ENCODE peak calls at places on chromosomes 16 and 17, in seven cellular contexts. One of them, this sample, is unnamed. For H3K4me1, the result is how much of the 10 kb centered on the place peaks cover.

GRCh38 chr16:30406911-30407793 is at the start of gene ZNF771:
- DNase-seq in stomach: peak
- DNase-seq in PC-9: peak
- DNase-seq in esophagus squamous epithelium: peak
- DNase-seq in DND-41: peak
- DNase-seq in body of pancreas: peak
- DNase-seq in lower lobe of right lung: peak
- DNase-seq in this sample: peak

GRCh38 chr16:84443166-84443802 is 61.2 kb downstream of the MEAK7 start:
- DNase-seq in body of pancreas: no peak
- DNase-seq in DND-41: no peak
- DNase-seq in lower lobe of right lung: peak
- DNase-seq in stomach: no peak
- DNase-seq in esophagus squamous epithelium: no peak
- DNase-seq in PC-9: no peak
- DNase-seq in this sample: no peak

GRCh38 chr16:55142405-55142804 is 181.6 kb upstream of the IRX6 start:
- DNase-seq in esophagus squamous epithelium: no peak
- DNase-seq in body of pancreas: no peak
- DNase-seq in PC-9: no peak
- DNase-seq in stomach: no peak
- DNase-seq in lower lobe of right lung: no peak
- DNase-seq in DND-41: no peak
- DNase-seq in this sample: no peak

GRCh38 chr17:72090108-72090507 is 30.7 kb upstream of the SOX9 start:
- DNase-seq in esophagus squamous epithelium: no peak
- DNase-seq in PC-9: no peak
- DNase-seq in DND-41: no peak
- DNase-seq in body of pancreas: no peak
- DNase-seq in stomach: no peak
- DNase-seq in lower lobe of right lung: no peak
- DNase-seq in this sample: no peak

GRCh38 chr17:37538991-37539659 is 49.4 kb downstream of the DUSP14 start:
- DNase-seq in lower lobe of right lung: no peak
- DNase-seq in body of pancreas: no peak
- DNase-seq in stomach: no peak
- DNase-seq in esophagus squamous epithelium: no peak
- DNase-seq in DND-41: no peak
- DNase-seq in PC-9: no peak
- DNase-seq in this sample: no peak

GRCh38 chr17:71109697-71110096 is 940.4 kb downstream of the KCNJ2 start:
- DNase-seq in body of pancreas: no peak
- DNase-seq in esophagus squamous epithelium: no peak
- DNase-seq in stomach: no peak
- DNase-seq in DND-41: no peak
- DNase-seq in lower lobe of right lung: no peak
- DNase-seq in PC-9: no peak
- DNase-seq in this sample: no peak

GRCh38 chr17:74234482-74234881 is 21.1 kb downstream of the TTYH2 start:
- DNase-seq in PC-9: no peak
- DNase-seq in body of pancreas: no peak
- DNase-seq in DND-41: no peak
- DNase-seq in lower lobe of right lung: no peak
- DNase-seq in esophagus squamous epithelium: no peak
- DNase-seq in stomach: no peak
- DNase-seq in this sample: no peak

GRCh38 chr16:65621640-65622039 is 499.8 kb upstream of the CDH11 start:
- DNase-seq in lower lobe of right lung: no peak
- DNase-seq in DND-41: no peak
- DNase-seq in esophagus squamous epithelium: no peak
- DNase-seq in PC-9: no peak
- DNase-seq in body of pancreas: no peak
- DNase-seq in stomach: no peak
- DNase-seq in this sample: no peak

GRCh38 chr17:48478224-48479013 is 48.4 kb upstream of the SKAP1 start:
- DNase-seq in PC-9: no peak
- DNase-seq in stomach: no peak
- DNase-seq in body of pancreas: no peak
- DNase-seq in lower lobe of right lung: no peak
- DNase-seq in DND-41: no peak
- DNase-seq in esophagus squamous epithelium: no peak
- DNase-seq in this sample: no peak

GRCh38 chr17:33338242-33338641 is 45.1 kb upstream of the ASIC2 start:
- DNase-seq in DND-41: no peak
- DNase-seq in stomach: no peak
- DNase-seq in lower lobe of right lung: no peak
- DNase-seq in body of pancreas: no peak
- DNase-seq in PC-9: no peak
- DNase-seq in esophagus squamous epithelium: no peak
- DNase-seq in this sample: no peak

GRCh38 chr17:36773039-36773438 is 164.2 kb upstream of the LHX1 start:
- DNase-seq in lower lobe of right lung: no peak
- DNase-seq in esophagus squamous epithelium: no peak
- DNase-seq in PC-9: no peak
- DNase-seq in body of pancreas: no peak
- DNase-seq in DND-41: no peak
- DNase-seq in stomach: no peak
- DNase-seq in this sample: no peak

GRCh38 chr17:40646791-40647548 is 648 bp downstream of the SMARCE1 start:
- DNase-seq in DND-41: peak
- DNase-seq in stomach: no peak
- DNase-seq in lower lobe of right lung: no peak
- DNase-seq in body of pancreas: peak
- DNase-seq in esophagus squamous epithelium: no peak
- DNase-seq in PC-9: no peak
- DNase-seq in this sample: no peak

GRCh38 chr16:89216315-89217137 is 977 bp upstream of the ZNF778 start:
- DNase-seq in DND-41: peak
- DNase-seq in lower lobe of right lung: peak
- DNase-seq in PC-9: peak
- DNase-seq in esophagus squamous epithelium: no peak
- DNase-seq in body of pancreas: peak
- DNase-seq in stomach: peak
- DNase-seq in this sample: peak

GRCh38 chr16:30997887-30998711 is 12.3 kb downstream of the STX1B start:
- DNase-seq in PC-9: peak
- DNase-seq in DND-41: no peak
- DNase-seq in body of pancreas: no peak
- DNase-seq in lower lobe of right lung: no peak
- DNase-seq in esophagus squamous epithelium: no peak
- DNase-seq in stomach: no peak
- DNase-seq in this sample: no peak

GRCh38 chr16:64870859-64871258 is 251.0 kb downstream of the CDH11 start:
- DNase-seq in lower lobe of right lung: no peak
- DNase-seq in body of pancreas: no peak
- DNase-seq in esophagus squamous epithelium: no peak
- DNase-seq in PC-9: no peak
- DNase-seq in DND-41: no peak
- DNase-seq in stomach: no peak
- DNase-seq in this sample: no peak

GRCh38 chr17:72388765-72389473 is 268.1 kb downstream of the SOX9 start:
- DNase-seq in DND-41: no peak
- DNase-seq in esophagus squamous epithelium: no peak
- DNase-seq in PC-9: peak
- DNase-seq in lower lobe of right lung: no peak
- DNase-seq in body of pancreas: no peak
- DNase-seq in stomach: no peak
- DNase-seq in this sample: no peak

GRCh38 chr16:5668553-5668952 is 571.0 kb upstream of the EEF2KMT start:
- DNase-seq in DND-41: no peak
- DNase-seq in lower lobe of right lung: no peak
- DNase-seq in esophagus squamous epithelium: no peak
- DNase-seq in stomach: no peak
- DNase-seq in PC-9: no peak
- DNase-seq in body of pancreas: no peak
- DNase-seq in this sample: no peak

GRCh38 chr17:80938556-80938955 is 53.1 kb upstream of the CHMP6 start:
- DNase-seq in body of pancreas: no peak
- DNase-seq in esophagus squamous epithelium: no peak
- DNase-seq in stomach: no peak
- DNase-seq in lower lobe of right lung: no peak
- DNase-seq in PC-9: no peak
- DNase-seq in DND-41: peak
- DNase-seq in this sample: peak
- H3K4me3 ChIP-seq in body of pancreas: no peak
- H3K4me3 ChIP-seq in esophagus squamous epithelium: no peak
- H3K4me3 ChIP-seq in stomach: no peak
- H3K4me3 ChIP-seq in lower lobe of right lung: no peak
- H3K4me3 ChIP-seq in PC-9: no peak
- H3K4me3 ChIP-seq in DND-41: no peak
- H3K4me3 ChIP-seq in this sample: no peak

GRCh38 chr17:78174332-78174869 is 6.0 kb downstream of the SYNGR2 start:
- DNase-seq in body of pancreas: peak
- DNase-seq in esophagus squamous epithelium: no peak
- DNase-seq in stomach: peak
- DNase-seq in PC-9: peak
- DNase-seq in lower lobe of right lung: peak
- DNase-seq in DND-41: no peak
- DNase-seq in this sample: peak

GRCh38 chr17:78172284-78173024 is 4.1 kb downstream of the SYNGR2 start:
- DNase-seq in stomach: peak
- DNase-seq in esophagus squamous epithelium: no peak
- DNase-seq in lower lobe of right lung: peak
- DNase-seq in PC-9: peak
- DNase-seq in DND-41: peak
- DNase-seq in body of pancreas: no peak
- DNase-seq in this sample: peak

GRCh38 chr17:78173025-78173715 is 4.8 kb downstream of the SYNGR2 start:
- DNase-seq in DND-41: no peak
- DNase-seq in lower lobe of right lung: peak
- DNase-seq in body of pancreas: no peak
- DNase-seq in stomach: no peak
- DNase-seq in esophagus squamous epithelium: no peak
- DNase-seq in PC-9: no peak
- DNase-seq in this sample: no peak

GRCh38 chr17:78168906-78169793 is 769 bp downstream of the SYNGR2 start:
- DNase-seq in esophagus squamous epithelium: no peak
- DNase-seq in DND-41: peak
- DNase-seq in stomach: peak
- DNase-seq in body of pancreas: peak
- DNase-seq in PC-9: peak
- DNase-seq in lower lobe of right lung: peak
- DNase-seq in this sample: peak

DNA sequence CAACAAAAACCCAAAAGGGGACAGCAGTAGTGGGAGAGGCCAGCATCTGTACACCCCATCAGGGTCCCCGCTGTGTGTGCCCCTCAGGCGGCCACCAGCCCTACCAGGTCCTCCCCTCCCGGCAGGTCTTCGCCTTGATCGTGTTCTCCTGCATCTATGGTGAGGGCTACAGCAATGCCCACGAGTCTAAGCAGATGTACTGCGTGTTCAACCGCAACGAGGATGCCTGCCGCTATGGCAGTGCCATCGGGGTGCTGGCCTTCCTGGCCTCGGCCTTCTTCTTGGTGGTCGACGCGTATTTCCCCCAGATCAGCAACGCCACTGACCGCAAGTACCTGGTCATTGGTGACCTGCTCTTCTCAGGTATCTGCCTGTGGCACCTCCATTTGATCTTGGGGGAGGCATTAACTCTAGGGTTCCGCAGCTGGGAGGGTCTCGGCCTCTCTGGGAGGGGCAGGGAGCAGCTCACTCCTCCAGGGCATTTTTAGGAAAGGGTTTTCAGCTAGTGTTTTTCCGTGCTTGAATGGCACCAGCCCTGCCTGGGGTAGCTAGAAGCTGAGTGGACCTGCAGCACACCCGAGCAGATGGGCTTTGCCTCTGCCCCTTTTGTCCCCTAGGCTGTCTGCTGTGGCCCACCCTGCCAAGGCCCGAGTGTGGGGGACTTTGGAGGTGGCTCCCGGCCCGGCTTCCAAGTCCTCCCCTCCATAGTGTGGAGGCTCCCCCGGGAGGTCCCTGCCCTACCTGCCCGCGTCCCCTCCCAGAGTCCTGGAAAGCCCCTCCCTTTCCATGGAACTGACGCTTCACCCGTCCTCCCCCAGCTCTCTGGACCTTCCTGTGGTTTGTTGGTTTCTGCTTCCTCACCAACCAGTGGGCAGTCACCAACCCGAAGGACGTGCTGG is 2.6 kb downstream of the SYNGR2 start:
- DNase-seq in esophagus squamous epithelium: no peak
- DNase-seq in DND-41: no peak
- DNase-seq in lower lobe of right lung: no peak
- DNase-seq in body of pancreas: no peak
- DNase-seq in PC-9: no peak
- DNase-seq in stomach: no peak
- DNase-seq in this sample: no peak
- H3K4me1 ChIP-seq in esophagus squamous epithelium: half or more
- H3K4me1 ChIP-seq in DND-41: under half
- H3K4me1 ChIP-seq in lower lobe of right lung: half or more
- H3K4me1 ChIP-seq in body of pancreas: half or more
- H3K4me1 ChIP-seq in PC-9: under half
- H3K4me1 ChIP-seq in stomach: half or more
- H3K4me1 ChIP-seq in this sample: under half

GRCh38 chr17:57357392-57357784 is 101.1 kb downstream of the MSI2 start:
- DNase-seq in stomach: peak
- DNase-seq in PC-9: no peak
- DNase-seq in body of pancreas: peak
- DNase-seq in lower lobe of right lung: peak
- DNase-seq in DND-41: peak
- DNase-seq in esophagus squamous epithelium: no peak
- DNase-seq in this sample: peak
- H3K27ac ChIP-seq in stomach: peak
- H3K27ac ChIP-seq in PC-9: peak
- H3K27ac ChIP-seq in body of pancreas: peak
- H3K27ac ChIP-seq in lower lobe of right lung: peak
- H3K27ac ChIP-seq in DND-41: peak
- H3K27ac ChIP-seq in esophagus squamous epithelium: peak
- H3K27ac ChIP-seq in this sample: no peak

DNA sequence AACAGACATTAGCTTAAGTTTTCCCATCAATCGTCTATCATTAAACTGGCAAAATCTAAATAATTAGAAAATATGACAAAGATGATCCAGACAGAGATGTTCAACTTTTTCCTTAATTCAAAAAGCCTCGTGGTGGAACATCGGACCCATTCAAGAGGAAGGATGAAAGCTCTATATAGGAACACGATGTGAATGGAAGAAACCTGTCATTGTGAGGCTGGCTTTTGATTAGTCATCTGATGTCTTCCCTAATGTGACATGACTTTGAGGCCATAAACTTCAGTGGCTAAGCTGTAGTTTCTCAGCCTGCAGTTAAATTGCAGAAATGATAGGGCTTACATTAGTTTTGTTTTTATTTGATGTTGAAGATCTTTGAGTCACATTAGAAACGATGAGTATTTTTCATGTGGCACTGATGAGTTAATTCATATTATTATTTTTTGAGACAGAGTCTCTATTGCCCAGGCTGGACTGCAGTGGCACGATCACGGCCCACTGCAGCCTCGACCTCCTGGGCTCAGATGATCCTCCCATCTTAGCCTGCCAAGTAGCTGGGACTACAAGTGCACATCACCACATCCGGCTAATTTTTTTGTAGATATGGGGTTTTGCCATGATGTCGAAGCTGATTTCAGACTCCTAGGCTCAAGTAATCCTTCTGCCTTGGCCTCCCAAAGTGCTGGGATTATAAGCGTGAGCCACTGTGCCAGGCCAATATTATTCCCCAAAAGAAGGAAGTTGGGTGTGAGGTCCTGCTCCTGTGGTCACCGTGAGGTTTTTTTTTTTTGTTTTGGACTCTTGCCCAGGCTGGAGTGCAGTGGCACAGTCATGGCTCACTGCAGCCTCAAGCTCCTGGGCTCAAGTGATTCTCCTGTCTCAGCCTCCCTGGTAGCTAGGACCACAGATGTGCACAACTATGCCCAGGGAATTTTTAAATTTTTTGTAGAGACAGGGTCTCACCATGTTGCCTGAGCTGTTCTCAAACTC is 1.3 kb downstream of the AMZ2 start:
- DNase-seq in body of pancreas: no peak
- DNase-seq in PC-9: no peak
- DNase-seq in lower lobe of right lung: no peak
- DNase-seq in esophagus squamous epithelium: no peak
- DNase-seq in DND-41: no peak
- DNase-seq in stomach: no peak
- DNase-seq in this sample: no peak
- H3K4me3 ChIP-seq in body of pancreas: no peak
- H3K4me3 ChIP-seq in PC-9: peak
- H3K4me3 ChIP-seq in lower lobe of right lung: peak
- H3K4me3 ChIP-seq in esophagus squamous epithelium: peak
- H3K4me3 ChIP-seq in DND-41: no peak
- H3K4me3 ChIP-seq in stomach: no peak
- H3K4me3 ChIP-seq in this sample: no peak